ENCODE peak calls at places on chromosomes 3 and 15, in four cellular contexts. G, R, W and M are unnamed samples.

GRCh38 chr3:125145751-125146475 is 66.6 kb downstream of the SLC12A8 start:
- ATAC-seq in G (no peak), R (no peak), W (no peak), M (peak)

GRCh38 chr3:60610441-60611112 is 640.7 kb downstream of the FHIT start:
- ATAC-seq in G (peak), R (peak), W (no peak), M (no peak)

GRCh38 chr3:61371123-61371522 is 119.9 kb upstream of the FHIT start:
- ATAC-seq in G (no peak), R (no peak), W (no peak), M (no peak)

GRCh38 chr3:150216041-150216811 is 191.9 kb upstream of the TSC22D2 start:
- ATAC-seq in G (no peak), R (peak), W (no peak), M (no peak)

GRCh38 chr15:90645873-90646605 is 71.1 kb upstream of the BLM start:
- ATAC-seq in G (no peak), R (no peak), W (peak), M (no peak)

GRCh38 chr3:169846458-169847193 is 23.1 kb downstream of the LRRC31 start:
- ATAC-seq in G (no peak), R (no peak), W (no peak), M (peak)

GRCh38 chr3:102733811-102734574 is 299.2 kb downstream of the ZPLD1 start:
- ATAC-seq in G (peak), R (no peak), W (no peak), M (no peak)

GRCh38 chr15:77497942-77498361 is 77.3 kb downstream of the HMG20A start:
- ATAC-seq in G (peak), R (peak), W (no peak), M (no peak)

GRCh38 chr15:69400850-69401249 is 13.3 kb upstream of the KIF23 start:
- ATAC-seq in G (no peak), R (no peak), W (no peak), M (peak)